ENCODE peak calls at places on chromosome 12, in four cellular contexts. N, Z, Q and T are unnamed samples.

GRCh38 chr12:106112094-106112822 is 26.5 kb downstream of the NUAK1 start:
- DNase-seq in Q (peak), Z (peak), N (no peak), T (peak)

GRCh38 chr12:78470354-78471195 is 394.0 kb upstream of the SYT1 start:
- DNase-seq in Z (peak), Q (no peak), N (no peak), T (peak)

GRCh38 chr12:10873374-10873773 is 10.7 kb downstream of the PRH1 start:
- DNase-seq in N (no peak), Z (peak), Q (no peak), T (peak)

GRCh38 chr12:66965613-66966012 is 286.7 kb upstream of the GRIP1 start:
- DNase-seq in Q (no peak), Z (no peak), N (no peak), T (no peak)

GRCh38 chr12:88658009-88658408 is 77.7 kb upstream of the KITLG start:
- DNase-seq in N (no peak), Z (no peak), Q (no peak), T (no peak)

GRCh38 chr12:101768781-101769180 is 29.5 kb upstream of the SYCP3 start:
- DNase-seq in N (no peak), Z (no peak), Q (no peak), T (no peak)

GRCh38 chr12:92503029-92503931 is 199.5 kb upstream of the PLEKHG7 start:
- DNase-seq in Z (peak), Q (no peak), N (no peak), T (no peak)

GRCh38 chr12:121089031-121089812 is 43.5 kb upstream of the P2RX7 start:
- DNase-seq in Q (no peak), N (no peak), Z (no peak), T (no peak)

GRCh38 chr12:62654558-62655241 is 188.1 kb downstream of the MON2 start:
- DNase-seq in Z (no peak), N (no peak), Q (no peak), T (no peak)

GRCh38 chr12:64392221-64392620 is 1.7 kb upstream of the C12orf56 start:
- DNase-seq in Z (peak), N (no peak), Q (no peak), T (peak)

GRCh38 chr12:26701604-26702215 is 131.3 kb downstream of the ITPR2 start:
- DNase-seq in Q (no peak), N (no peak), Z (peak), T (peak)

GRCh38 chr12:56601503-56601902 is 28.6 kb downstream of the BAZ2A start:
- DNase-seq in Q (no peak), N (no peak), Z (peak), T (no peak)

GRCh38 chr12:77232045-77232444 is 166.7 kb upstream of the E2F7 start:
- DNase-seq in Z (peak), N (no peak), Q (no peak), T (peak)